ENCODE peak calls at places on chromosomes 12 and 14, in five cellular contexts. D, E, M, S and F are unnamed samples.

GRCh38 chr12:30415777-30416176 is 279.9 kb downstream of the IPO8 start:
- DNase-seq in D (no peak), E (no peak), M (no peak), S (no peak), F (no peak)

GRCh38 chr12:31756977-31757420 is 28.2 kb upstream of the AMN1 start:
- DNase-seq in D (no peak), E (no peak), M (no peak), S (no peak), F (no peak)

GRCh38 chr12:18899678-18900317 is 161.9 kb downstream of the CAPZA3 start:
- DNase-seq in D (no peak), E (no peak), M (peak), S (no peak), F (no peak)

GRCh38 chr12:78062781-78063180 is 232.1 kb downstream of the NAV3 start:
- DNase-seq in D (no peak), E (no peak), M (no peak), S (no peak), F (no peak)

GRCh38 chr14:101119830-101120571 is 216.5 kb upstream of the RTL1 start:
- DNase-seq in D (no peak), E (no peak), M (no peak), S (no peak), F (no peak)

GRCh38 chr12:93134893-93135285 is 205.8 kb upstream of the EEA1 start:
- DNase-seq in D (no peak), E (no peak), M (no peak), S (no peak), F (no peak)

GRCh38 chr14:71908141-71908540 is 24.1 kb upstream of the RGS6 start:
- DNase-seq in D (peak), E (no peak), M (no peak), S (no peak), F (no peak)

GRCh38 chr12:81284137-81284536 is 206.3 kb downstream of the ACSS3 start:
- DNase-seq in D (no peak), E (no peak), M (peak), S (no peak), F (no peak)

GRCh38 chr14:52266179-52266578 is 1.3 kb upstream of the PTGDR start:
- DNase-seq in D (no peak), E (no peak), M (no peak), S (no peak), F (no peak)